ENCODE peak calls at places on chromosome 19, in five cellular contexts. One of them, this sample, is unnamed.

GRCh38 chr19:46049597-46049996 is 8.8 kb upstream of the IGFL4 start:
- DNase-seq in pancreas: no peak
- DNase-seq in tibial nerve: no peak
- DNase-seq in cardiac muscle cell: no peak
- DNase-seq in lung: no peak
- DNase-seq in this sample: no peak

GRCh38 chr19:58538257-58539168 is 5.4 kb upstream of the TRIM28 start:
- DNase-seq in pancreas: peak
- DNase-seq in tibial nerve: no peak
- DNase-seq in cardiac muscle cell: peak
- DNase-seq in lung: no peak
- DNase-seq in this sample: peak

GRCh38 chr19:7500811-7501450 is 12.1 kb upstream of the PEX11G start:
- DNase-seq in pancreas: peak
- DNase-seq in tibial nerve: no peak
- DNase-seq in cardiac muscle cell: no peak
- DNase-seq in lung: no peak
- DNase-seq in this sample: no peak

GRCh38 chr19:50409347-50409746 is 9.4 kb upstream of the SPIB start:
- DNase-seq in pancreas: no peak
- DNase-seq in tibial nerve: no peak
- DNase-seq in cardiac muscle cell: no peak
- DNase-seq in lung: no peak
- DNase-seq in this sample: no peak

GRCh38 chr19:50007947-50008346 is 17.2 kb downstream of the VRK3 start:
- DNase-seq in pancreas: no peak
- DNase-seq in tibial nerve: no peak
- DNase-seq in cardiac muscle cell: no peak
- DNase-seq in lung: no peak
- DNase-seq in this sample: no peak

GRCh38 chr19:3648037-3648905 is 21.7 kb upstream of the CACTIN start:
- DNase-seq in pancreas: no peak
- DNase-seq in tibial nerve: no peak
- DNase-seq in cardiac muscle cell: no peak
- DNase-seq in lung: no peak
- DNase-seq in this sample: no peak

GRCh38 chr19:11061951-11062350 is 27.3 kb upstream of the LDLR start:
- DNase-seq in pancreas: no peak
- DNase-seq in tibial nerve: no peak
- DNase-seq in cardiac muscle cell: no peak
- DNase-seq in lung: no peak
- DNase-seq in this sample: no peak

GRCh38 chr19:41530184-41530534 is 45.8 kb upstream of the CEACAM21 start:
- DNase-seq in pancreas: no peak
- DNase-seq in tibial nerve: no peak
- DNase-seq in cardiac muscle cell: no peak
- DNase-seq in lung: no peak
- DNase-seq in this sample: no peak

GRCh38 chr19:19711306-19711933 is 21.5 kb downstream of the ZNF14 start:
- DNase-seq in pancreas: no peak
- DNase-seq in tibial nerve: no peak
- DNase-seq in cardiac muscle cell: no peak
- DNase-seq in lung: no peak
- DNase-seq in this sample: no peak

GRCh38 chr19:49149652-49150105 is 5.5 kb downstream of the HRC start:
- DNase-seq in pancreas: peak
- DNase-seq in tibial nerve: peak
- DNase-seq in cardiac muscle cell: peak
- DNase-seq in lung: peak
- DNase-seq in this sample: peak

GRCh38 chr19:31338069-31338767 is 11.0 kb downstream of the TSHZ3 start:
- DNase-seq in pancreas: no peak
- DNase-seq in tibial nerve: peak
- DNase-seq in cardiac muscle cell: peak
- DNase-seq in lung: no peak
- DNase-seq in this sample: peak

GRCh38 chr19:41363753-41364545 is at the start of gene B9D2:
- DNase-seq in pancreas: peak
- DNase-seq in tibial nerve: peak
- DNase-seq in cardiac muscle cell: peak
- DNase-seq in lung: peak
- DNase-seq in this sample: peak

GRCh38 chr19:41916033-41916424 is 12.2 kb downstream of the ERFL start:
- DNase-seq in pancreas: no peak
- DNase-seq in tibial nerve: no peak
- DNase-seq in cardiac muscle cell: no peak
- DNase-seq in lung: no peak
- DNase-seq in this sample: no peak

GRCh38 chr19:49663224-49663623 is 2.4 kb downstream of the IRF3 start:
- DNase-seq in pancreas: no peak
- DNase-seq in tibial nerve: no peak
- DNase-seq in cardiac muscle cell: no peak
- DNase-seq in lung: no peak
- DNase-seq in this sample: no peak

GRCh38 chr19:3985643-3986259 is 488 bp upstream of the EEF2 start:
- DNase-seq in pancreas: no peak
- DNase-seq in tibial nerve: no peak
- DNase-seq in cardiac muscle cell: no peak
- DNase-seq in lung: no peak
- DNase-seq in this sample: no peak

GRCh38 chr19:20453424-20453938 is 112.1 kb downstream of the ZNF737 start:
- DNase-seq in pancreas: no peak
- DNase-seq in tibial nerve: no peak
- DNase-seq in cardiac muscle cell: no peak
- DNase-seq in lung: no peak
- DNase-seq in this sample: no peak

GRCh38 chr19:8034178-8034525 is 18.4 kb upstream of the CCL25 start:
- DNase-seq in pancreas: no peak
- DNase-seq in tibial nerve: no peak
- DNase-seq in cardiac muscle cell: no peak
- DNase-seq in lung: no peak
- DNase-seq in this sample: no peak

GRCh38 chr19:374183-374885 is 29.7 kb upstream of the MIER2 start:
- DNase-seq in pancreas: no peak
- DNase-seq in tibial nerve: no peak
- DNase-seq in cardiac muscle cell: no peak
- DNase-seq in lung: no peak
- DNase-seq in this sample: no peak

GRCh38 chr19:39684283-39684682 is 20.0 kb upstream of the LGALS14 start:
- DNase-seq in pancreas: no peak
- DNase-seq in tibial nerve: no peak
- DNase-seq in cardiac muscle cell: no peak
- DNase-seq in lung: no peak
- DNase-seq in this sample: no peak

GRCh38 chr19:12828494-12828893 is 5.9 kb downstream of the RTBDN start:
- DNase-seq in pancreas: peak
- DNase-seq in tibial nerve: no peak
- DNase-seq in cardiac muscle cell: peak
- DNase-seq in lung: no peak
- DNase-seq in this sample: no peak

GRCh38 chr19:29404951-29405727 is 120.7 kb upstream of the VSTM2B start:
- DNase-seq in pancreas: no peak
- DNase-seq in tibial nerve: no peak
- DNase-seq in cardiac muscle cell: no peak
- DNase-seq in lung: no peak
- DNase-seq in this sample: no peak

GRCh38 chr19:49800771-49801170 is 12.3 kb downstream of the FUZ start:
- DNase-seq in pancreas: no peak
- DNase-seq in tibial nerve: no peak
- DNase-seq in cardiac muscle cell: no peak
- DNase-seq in lung: no peak
- DNase-seq in this sample: no peak

GRCh38 chr19:58460039-58460438 is 6.8 kb upstream of the ZNF324 start:
- DNase-seq in pancreas: no peak
- DNase-seq in tibial nerve: no peak
- DNase-seq in cardiac muscle cell: no peak
- DNase-seq in lung: no peak
- DNase-seq in this sample: no peak

GRCh38 chr19:30070198-30070969 is 128.3 kb downstream of the URI1 start:
- DNase-seq in pancreas: no peak
- DNase-seq in tibial nerve: no peak
- DNase-seq in cardiac muscle cell: no peak
- DNase-seq in lung: no peak
- DNase-seq in this sample: no peak

GRCh38 chr19:45663800-45664199 is 4.2 kb upstream of the GIPR start:
- DNase-seq in pancreas: no peak
- DNase-seq in tibial nerve: no peak
- DNase-seq in cardiac muscle cell: no peak
- DNase-seq in lung: no peak
- DNase-seq in this sample: no peak

GRCh38 chr19:28612275-28612769 is 600.6 kb downstream of the UQCRFS1 start:
- DNase-seq in pancreas: no peak
- DNase-seq in tibial nerve: no peak
- DNase-seq in cardiac muscle cell: no peak
- DNase-seq in lung: no peak
- DNase-seq in this sample: no peak

GRCh38 chr19:10740798-10741197 is 22.9 kb downstream of the DNM2 start:
- DNase-seq in pancreas: no peak
- DNase-seq in tibial nerve: no peak
- DNase-seq in cardiac muscle cell: no peak
- DNase-seq in lung: no peak
- DNase-seq in this sample: no peak

GRCh38 chr19:4878491-4878968 is 11.1 kb upstream of the PLIN3 start:
- DNase-seq in pancreas: no peak
- DNase-seq in tibial nerve: no peak
- DNase-seq in cardiac muscle cell: no peak
- DNase-seq in lung: no peak
- DNase-seq in this sample: peak

GRCh38 chr19:5949792-5950305 is 28.1 kb downstream of the RANBP3 start:
- DNase-seq in pancreas: no peak
- DNase-seq in tibial nerve: no peak
- DNase-seq in cardiac muscle cell: no peak
- DNase-seq in lung: peak
- DNase-seq in this sample: peak

GRCh38 chr19:12065100-12065538 is 588 bp downstream of the ZNF844 start:
- DNase-seq in pancreas: peak
- DNase-seq in tibial nerve: peak
- DNase-seq in cardiac muscle cell: peak
- DNase-seq in lung: no peak
- DNase-seq in this sample: peak

GRCh38 chr19:48639483-48640375 is 2.5 kb upstream of the DBP start:
- DNase-seq in pancreas: peak
- DNase-seq in tibial nerve: no peak
- DNase-seq in cardiac muscle cell: no peak
- DNase-seq in lung: no peak
- DNase-seq in this sample: no peak

GRCh38 chr19:6383188-6383587 is 7.5 kb upstream of the PSPN start:
- DNase-seq in pancreas: no peak
- DNase-seq in tibial nerve: no peak
- DNase-seq in cardiac muscle cell: no peak
- DNase-seq in lung: no peak
- DNase-seq in this sample: no peak

GRCh38 chr19:43749152-43749551 is 5.6 kb downstream of the SMG9 start:
- DNase-seq in pancreas: no peak
- DNase-seq in tibial nerve: no peak
- DNase-seq in cardiac muscle cell: no peak
- DNase-seq in lung: no peak
- DNase-seq in this sample: no peak

GRCh38 chr19:4278926-4279529 is at the start of gene SHD:
- DNase-seq in pancreas: no peak
- DNase-seq in tibial nerve: no peak
- DNase-seq in cardiac muscle cell: no peak
- DNase-seq in lung: no peak
- DNase-seq in this sample: no peak

GRCh38 chr19:14325134-14325533 is 56.1 kb upstream of the ADGRE5 start:
- DNase-seq in pancreas: no peak
- DNase-seq in tibial nerve: no peak
- DNase-seq in cardiac muscle cell: no peak
- DNase-seq in lung: no peak
- DNase-seq in this sample: no peak
- H3K27ac ChIP-seq in pancreas: no peak
- H3K27ac ChIP-seq in tibial nerve: no peak
- H3K27ac ChIP-seq in cardiac muscle cell: no peak
- H3K27ac ChIP-seq in lung: no peak
- H3K27ac ChIP-seq in this sample: no peak

GRCh38 chr19:55118401-55118991 is 1.1 kb upstream of the PPP1R12C start:
- DNase-seq in pancreas: peak
- DNase-seq in tibial nerve: peak
- DNase-seq in cardiac muscle cell: peak
- DNase-seq in lung: peak
- DNase-seq in this sample: peak

GRCh38 chr19:55115446-55116065 is 1.9 kb downstream of the PPP1R12C start:
- DNase-seq in pancreas: no peak
- DNase-seq in tibial nerve: no peak
- DNase-seq in cardiac muscle cell: peak
- DNase-seq in lung: no peak
- DNase-seq in this sample: no peak

GRCh38 chr19:55117636-55118391 is at the start of gene PPP1R12C:
- DNase-seq in pancreas: peak
- DNase-seq in tibial nerve: peak
- DNase-seq in cardiac muscle cell: peak
- DNase-seq in lung: peak
- DNase-seq in this sample: peak

GRCh38 chr19:55116232-55117062 is 990 bp downstream of the PPP1R12C start:
- DNase-seq in pancreas: peak
- DNase-seq in tibial nerve: peak
- DNase-seq in cardiac muscle cell: peak
- DNase-seq in lung: peak
- DNase-seq in this sample: peak

DNA sequence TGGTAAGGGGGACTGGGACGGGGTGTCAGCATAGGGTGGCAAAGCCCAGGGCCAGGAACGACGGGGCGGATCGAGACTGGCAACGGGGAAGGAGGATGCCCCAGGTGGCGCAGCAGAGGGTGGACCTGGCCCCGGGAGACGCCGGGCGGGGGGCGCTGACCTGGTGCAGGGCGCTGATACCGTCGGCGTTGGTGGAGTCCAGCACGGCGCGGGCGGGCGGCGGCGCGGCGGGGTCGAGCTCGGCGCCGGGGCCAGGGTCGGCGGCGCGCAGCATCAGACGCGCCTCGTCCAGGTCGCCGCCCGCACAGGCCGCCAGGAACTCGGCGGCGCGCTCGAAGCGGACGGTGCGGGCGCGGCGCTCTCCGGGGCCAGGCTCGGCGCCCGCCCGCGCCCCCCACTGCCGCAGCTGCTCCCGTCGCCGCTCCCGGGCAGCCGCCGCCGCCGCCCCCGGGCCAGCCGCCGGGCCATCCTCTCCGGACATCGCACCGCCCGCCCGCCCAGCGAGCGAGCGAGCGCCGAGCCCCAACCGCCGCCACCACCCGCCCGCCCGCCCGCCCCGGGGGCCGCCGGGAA is 288 bp downstream of the PPP1R12C start:
- DNase-seq in pancreas: no peak
- DNase-seq in tibial nerve: no peak
- DNase-seq in cardiac muscle cell: no peak
- DNase-seq in lung: no peak
- DNase-seq in this sample: no peak
- H3K27ac ChIP-seq in pancreas: peak
- H3K27ac ChIP-seq in tibial nerve: peak
- H3K27ac ChIP-seq in cardiac muscle cell: peak
- H3K27ac ChIP-seq in lung: peak
- H3K27ac ChIP-seq in this sample: peak

GRCh38 chr19:18506545-18506944 is 15.3 kb downstream of the ELL start:
- DNase-seq in pancreas: no peak
- DNase-seq in tibial nerve: no peak
- DNase-seq in cardiac muscle cell: no peak
- DNase-seq in lung: no peak
- DNase-seq in this sample: no peak
- H3K27ac ChIP-seq in pancreas: no peak
- H3K27ac ChIP-seq in tibial nerve: no peak
- H3K27ac ChIP-seq in cardiac muscle cell: peak
- H3K27ac ChIP-seq in lung: peak
- H3K27ac ChIP-seq in this sample: peak

GRCh38 chr19:1630012-1630411 is 22.4 kb downstream of the TCF3 start:
- DNase-seq in pancreas: no peak
- DNase-seq in tibial nerve: no peak
- DNase-seq in cardiac muscle cell: no peak
- DNase-seq in lung: no peak
- DNase-seq in this sample: no peak
- H3K27ac ChIP-seq in pancreas: no peak
- H3K27ac ChIP-seq in tibial nerve: no peak
- H3K27ac ChIP-seq in cardiac muscle cell: no peak
- H3K27ac ChIP-seq in lung: no peak
- H3K27ac ChIP-seq in this sample: no peak

This sample was measured in left ventricle myocardium inferior.